ENCODE peak calls at places on chromosomes 13 and 19, in seven cellular contexts. L, V, E, Q, Z, S and B are unnamed samples.

GRCh38 chr19:44925114-44925891 is 10.9 kb downstream of the APOC1 start:
- DNase-seq in V (peak), E (no peak), L (no peak), S (peak), Q (peak), Z (no peak), B (peak)

GRCh38 chr19:35042056-35042730 is 672 bp downstream of the HPN start:
- DNase-seq in S (no peak), V (no peak), E (no peak), Q (no peak), L (no peak), Z (no peak), B (no peak)

GRCh38 chr19:50513746-50514345 is at the start of gene ASPDH:
- DNase-seq in V (no peak), E (no peak), S (peak), L (no peak), Q (no peak), Z (peak), B (peak)

GRCh38 chr13:39379118-39379517 is 223.9 kb downstream of the LHFPL6 start:
- DNase-seq in L (no peak), S (no peak), Z (no peak), E (no peak), V (no peak), Q (no peak), B (no peak)

GRCh38 chr13:38769526-38769925 is 82.6 kb downstream of the FREM2 start:
- DNase-seq in Z (no peak), Q (no peak), V (no peak), L (no peak), E (no peak), S (no peak), B (no peak)

GRCh38 chr13:51771418-51772104 is 32.4 kb downstream of the DHRS12 start:
- DNase-seq in Z (peak), V (no peak), E (no peak), S (no peak), L (no peak), Q (no peak), B (no peak)

GRCh38 chr19:8567522-8568172 is 9.6 kb downstream of the MYO1F start:
- DNase-seq in S (no peak), Z (no peak), Q (no peak), V (no peak), L (no peak), E (no peak), B (no peak)

GRCh38 chr13:100546713-100547405 is 41.7 kb downstream of the GGACT start:
- DNase-seq in S (no peak), V (no peak), Q (no peak), Z (no peak), E (no peak), L (no peak), B (no peak)

GRCh38 chr19:9406798-9407352 is 28.5 kb downstream of the ZNF266 start:
- DNase-seq in E (peak), Z (peak), V (peak), Q (peak), L (peak), S (no peak), B (peak)

GRCh38 chr19:51071006-51071405 is 6.1 kb upstream of the KLK13 start:
- DNase-seq in Q (no peak), V (no peak), Z (no peak), E (no peak), L (no peak), S (no peak), B (no peak)

GRCh38 chr19:35363001-35363590 is 4.8 kb downstream of the FFAR3 start:
- DNase-seq in L (no peak), V (no peak), E (no peak), Q (no peak), Z (no peak), S (no peak), B (no peak)

GRCh38 chr13:95524270-95524901 is 28.1 kb upstream of the CLDN10 start:
- DNase-seq in Q (no peak), V (no peak), Z (no peak), S (no peak), L (no peak), E (no peak), B (no peak)

GRCh38 chr19:21856751-21857150 is 20.8 kb upstream of the ZNF43 start:
- DNase-seq in E (no peak), Z (no peak), S (no peak), L (no peak), V (no peak), Q (no peak), B (no peak)

GRCh38 chr13:37598572-37598971 is at the start of gene POSTN:
- DNase-seq in S (no peak), Q (no peak), V (no peak), Z (no peak), E (no peak), L (no peak), B (no peak)

GRCh38 chr13:111339366-111340143 is 19.1 kb downstream of the TEX29 start:
- DNase-seq in V (no peak), L (no peak), E (no peak), S (no peak), Q (no peak), Z (no peak), B (no peak)

GRCh38 chr13:20716951-20717350 is 13.5 kb downstream of the IL17D start:
- DNase-seq in E (no peak), S (no peak), L (no peak), Q (no peak), V (no peak), Z (peak), B (no peak)

GRCh38 chr19:926595-927043 is 784 bp downstream of the ARID3A start:
- DNase-seq in S (no peak), Q (no peak), E (no peak), V (no peak), L (no peak), Z (no peak), B (no peak)